ENCODE peak calls at places on chromosomes 13 and 19, in four cellular contexts. T, J, H and X are unnamed samples.

GRCh38 chr13:26185720-26186119 is 36.4 kb downstream of the RNF6 start:
- DNase-seq in T (no peak), J (no peak), H (no peak), X (no peak)

GRCh38 chr13:77737583-77738200 is 40.2 kb downstream of the SLAIN1 start:
- DNase-seq in T (no peak), J (no peak), H (no peak), X (no peak)

GRCh38 chr19:6590458-6591319 is at the start of gene CD70:
- DNase-seq in T (peak), J (peak), H (peak), X (no peak)

GRCh38 chr13:107466326-107466725 is 749.0 kb downstream of the LIG4 start:
- DNase-seq in T (no peak), J (no peak), H (peak), X (no peak)

GRCh38 chr13:114106991-114107685 is 25.3 kb downstream of the RASA3 start:
- DNase-seq in T (no peak), J (no peak), H (no peak), X (peak)

GRCh38 chr13:33016414-33017409 is at the start of gene KL:
- DNase-seq in T (no peak), J (no peak), H (peak), X (peak)

GRCh38 chr19:14106840-14107239 is 10.7 kb downstream of the PRKACA start:
- DNase-seq in T (no peak), J (no peak), H (no peak), X (no peak)

GRCh38 chr19:35717665-35718344 is at the start of gene KMT2B:
- DNase-seq in T (no peak), J (peak), H (peak), X (peak)

GRCh38 chr13:27353166-27353583 is 71.2 kb upstream of the GTF3A start:
- DNase-seq in T (no peak), J (no peak), H (no peak), X (no peak)

GRCh38 chr19:887072-887471 is 5.9 kb downstream of the MED16 start:
- DNase-seq in T (no peak), J (no peak), H (no peak), X (no peak)

GRCh38 chr13:67273001-67273400 is 42.9 kb upstream of the PCDH9 start:
- DNase-seq in T (no peak), J (no peak), H (no peak), X (no peak)

GRCh38 chr19:11012507-11012906 is 51.7 kb downstream of the SMARCA4 start:
- DNase-seq in T (no peak), J (no peak), H (no peak), X (no peak)

GRCh38 chr13:41224113-41225110 is 30.0 kb upstream of the KBTBD7 start:
- DNase-seq in T (no peak), J (no peak), H (peak), X (no peak)

GRCh38 chr19:18119243-18120105 is 21.9 kb downstream of the MAST3 start:
- DNase-seq in T (no peak), J (no peak), H (no peak), X (no peak)

GRCh38 chr13:51618626-51619025 is 34.4 kb downstream of the WDFY2 start:
- DNase-seq in T (no peak), J (no peak), H (no peak), X (no peak)

GRCh38 chr19:29485293-29485692 is 40.5 kb upstream of the VSTM2B start:
- DNase-seq in T (no peak), J (no peak), H (no peak), X (peak)

GRCh38 chr19:16259385-16260159 is 61.9 kb downstream of the AP1M1 start:
- DNase-seq in T (no peak), J (no peak), H (no peak), X (no peak)

GRCh38 chr19:40249781-40250180 is 23.3 kb upstream of the CCNP start:
- DNase-seq in T (no peak), J (no peak), H (no peak), X (no peak)

GRCh38 chr19:18777156-18777724 is 13.9 kb downstream of the COMP start:
- DNase-seq in T (no peak), J (no peak), H (no peak), X (no peak)

GRCh38 chr13:113589251-113589960 is 4.9 kb downstream of the TFDP1 start:
- DNase-seq in T (no peak), J (no peak), H (peak), X (no peak)

GRCh38 chr13:45615501-45616101 is at the start of gene ERICH6B:
- DNase-seq in T (no peak), J (no peak), H (no peak), X (no peak)

GRCh38 chr13:36904219-36904618 is 15.8 kb downstream of the SMAD9 start:
- DNase-seq in T (no peak), J (no peak), H (no peak), X (no peak)

GRCh38 chr19:8639821-8640401 is 9.5 kb downstream of the NFILZ start:
- DNase-seq in T (no peak), J (no peak), H (peak), X (no peak)

GRCh38 chr13:110907951-110908898 is 6.6 kb downstream of the ANKRD10 start:
- DNase-seq in T (no peak), J (no peak), H (no peak), X (no peak)

GRCh38 chr13:104320446-104320845 is 1254.2 kb upstream of the SLC10A2 start:
- DNase-seq in T (no peak), J (no peak), H (no peak), X (no peak)

GRCh38 chr19:35006342-35006998 is 6.3 kb downstream of the GRAMD1A start:
- DNase-seq in T (no peak), J (no peak), H (no peak), X (no peak)

GRCh38 chr13:101453784-101454201 is 1.3 kb downstream of the ITGBL1 start:
- DNase-seq in T (no peak), J (no peak), H (peak), X (no peak)

GRCh38 chr19:799076-799881 is 2.0 kb downstream of the PTBP1 start:
- DNase-seq in T (no peak), J (no peak), H (peak), X (no peak)

GRCh38 chr13:76379341-76380105 is 506.7 kb downstream of the KCTD12 start:
- DNase-seq in T (no peak), J (no peak), H (no peak), X (no peak)

GRCh38 chr13:51371768-51372399 is 32.4 kb downstream of the SERPINE3 start:
- DNase-seq in T (no peak), J (no peak), H (no peak), X (no peak)

GRCh38 chr19:54469496-54469934 is 3.6 kb downstream of the CDC42EP5 start:
- DNase-seq in T (no peak), J (no peak), H (no peak), X (no peak)

GRCh38 chr13:49356224-49356623 is 87.6 kb downstream of the CAB39L start:
- DNase-seq in T (no peak), J (no peak), H (no peak), X (no peak)

GRCh38 chr19:2567580-2567979 is 91.7 kb downstream of the GADD45B start:
- DNase-seq in T (no peak), J (no peak), H (no peak), X (peak)